ENCODE peak calls at places on chromosomes 2 and 18, in seven cellular contexts. W, X, V, L, J, S and E are unnamed samples.
A peak's percentile ranks its signal among the peaks of the same experiment; 100 is the strongest.

GRCh38 chr2:20035961-20036666 is 15.3 kb downstream of the LAPTM4A start:
- DNase-seq in J (no peak), L (no peak), X (no peak), S (no peak), W (no peak), V (no peak), E (no peak)

GRCh38 chr2:181374741-181375675 is 82.2 kb upstream of the ITGA4 start:
- DNase-seq in X (no peak), L (no peak), S (no peak), W (no peak), J (no peak), V (peak; percentile 60), E (no peak)

GRCh38 chr2:41414486-41415230 is 633.2 kb upstream of the PKDCC start:
- DNase-seq in W (no peak), V (peak; percentile 65), L (peak; percentile 15), X (peak; percentile 67), S (peak; percentile 8), J (no peak), E (peak; percentile 35)

GRCh38 chr2:105272176-105272575 is 30.6 kb downstream of the GPR45 start:
- DNase-seq in V (no peak), J (no peak), X (no peak), W (no peak), L (no peak), S (no peak), E (no peak)

GRCh38 chr2:160427629-160428424 is 65.8 kb downstream of the RBMS1 start:
- DNase-seq in V (peak; percentile 50), X (peak; percentile 78), J (no peak), W (no peak), S (no peak), L (no peak), E (no peak)

GRCh38 chr2:64645014-64645418 is 8.7 kb downstream of the SERTAD2 start:
- DNase-seq in X (peak; percentile 80), S (no peak), J (no peak), L (no peak), V (peak; percentile 63), W (peak; percentile 57), E (no peak)

GRCh38 chr2:234191819-234192407 is 141.4 kb downstream of the SPP2 start:
- DNase-seq in X (peak; percentile 47), S (no peak), L (no peak), V (no peak), W (no peak), J (no peak), E (no peak)

GRCh38 chr18:49565656-49566055 is 3.8 kb downstream of the LIPG start:
- DNase-seq in S (no peak), X (no peak), W (peak; percentile 51), L (no peak), J (no peak), V (no peak), E (no peak)

GRCh38 chr18:74333091-74333490 is 17.5 kb downstream of the C18orf63 start:
- DNase-seq in V (no peak), J (no peak), W (no peak), X (no peak), S (no peak), L (no peak), E (no peak)

GRCh38 chr2:506866-507265 is 170.3 kb downstream of the TMEM18 start:
- DNase-seq in S (no peak), L (no peak), X (no peak), W (no peak), J (no peak), V (no peak), E (no peak)

GRCh38 chr2:157395811-157396210 is 48.1 kb downstream of the CYTIP start:
- DNase-seq in X (no peak), V (no peak), S (no peak), W (no peak), L (no peak), J (no peak), E (no peak)

GRCh38 chr18:46563317-46563716 is 93.7 kb downstream of the LOXHD1 start:
- DNase-seq in L (no peak), J (no peak), W (no peak), X (no peak), S (no peak), V (no peak), E (no peak)

GRCh38 chr2:195505701-195506100 is 151.3 kb upstream of the SLC39A10 start:
- DNase-seq in X (no peak), S (no peak), W (no peak), J (no peak), V (peak; percentile 68), L (no peak), E (no peak)

GRCh38 chr2:233798335-233799086 is 20.4 kb downstream of the MROH2A start:
- DNase-seq in X (no peak), L (no peak), S (no peak), V (no peak), W (no peak), J (no peak), E (no peak)

GRCh38 chr2:88206665-88207347 is 36.7 kb downstream of the THNSL2 start:
- DNase-seq in S (no peak), X (no peak), L (no peak), W (no peak), V (no peak), J (no peak), E (no peak)

GRCh38 chr2:64727843-64728463 is 74.2 kb upstream of the SERTAD2 start:
- DNase-seq in X (no peak), W (no peak), J (no peak), S (no peak), V (peak; percentile 35), L (no peak), E (no peak)

GRCh38 chr2:121527009-121527682 is 3.5 kb upstream of the RNU4ATAC start:
- DNase-seq in L (no peak), X (peak; percentile 95), W (peak; percentile 56), S (no peak), J (no peak), V (peak; percentile 45), E (no peak)

GRCh38 chr18:31102020-31102684 is at the start of gene DSC2:
- DNase-seq in S (no peak), W (peak; percentile 44), V (no peak), X (peak; percentile 52), J (no peak), L (no peak), E (no peak)

GRCh38 chr2:1022178-1022577 is 71.5 kb downstream of the SNTG2 start:
- DNase-seq in J (no peak), L (no peak), X (no peak), V (no peak), S (no peak), W (no peak), E (no peak)

GRCh38 chr18:75574197-75574596 is 146.7 kb upstream of the SMIM21 start:
- DNase-seq in J (no peak), X (no peak), V (no peak), S (no peak), L (no peak), W (no peak), E (no peak)

GRCh38 chr18:8994603-8995002 is 107.9 kb upstream of the NDUFV2 start:
- DNase-seq in W (no peak), L (no peak), V (peak; percentile 15), S (no peak), J (no peak), X (no peak), E (no peak)

GRCh38 chr2:193114827-193115226 is 920.1 kb upstream of the TMEFF2 start:
- DNase-seq in J (no peak), S (no peak), W (no peak), X (no peak), V (no peak), L (no peak), E (no peak)

GRCh38 chr2:225566798-225567197 is 167.3 kb downstream of the NYAP2 start:
- DNase-seq in L (no peak), W (no peak), X (peak; percentile 54), J (no peak), V (no peak), S (no peak), E (no peak)

GRCh38 chr2:204604061-204604460 is 58.8 kb downstream of the PARD3B start:
- DNase-seq in V (no peak), L (no peak), W (no peak), S (no peak), X (no peak), J (no peak), E (no peak)

GRCh38 chr2:205156457-205156856 is 525.8 kb upstream of the NRP2 start:
- DNase-seq in W (no peak), V (no peak), S (no peak), X (no peak), L (no peak), J (no peak), E (no peak)

GRCh38 chr18:62828091-62828640 is 112.8 kb downstream of the PHLPP1 start:
- DNase-seq in V (no peak), W (no peak), L (no peak), S (no peak), X (no peak), J (no peak), E (no peak)

GRCh38 chr18:74234326-74235171 is 57.2 kb downstream of the CYB5A start:
- DNase-seq in X (peak; percentile 83), V (no peak), L (no peak), J (no peak), W (no peak), S (peak; percentile 62), E (no peak)

GRCh38 chr2:159612255-159612901 is 4.0 kb downstream of the BAZ2B start:
- DNase-seq in S (no peak), W (no peak), V (peak; percentile 13), J (no peak), X (peak; percentile 40), L (no peak), E (no peak)

GRCh38 chr2:139031722-139032121 is 251.5 kb upstream of the NXPH2 start:
- DNase-seq in S (peak; percentile 4), L (peak; percentile 7), V (peak; percentile 34), X (peak; percentile 18), J (no peak), W (no peak), E (no peak)

GRCh38 chr2:199606193-199606780 is 148.5 kb upstream of the SATB2 start:
- DNase-seq in V (no peak), W (no peak), L (no peak), X (peak; percentile 9), S (no peak), J (no peak), E (no peak)

GRCh38 chr2:237474511-237474911 is 12.5 kb upstream of the MLPH start:
- DNase-seq in L (no peak), S (no peak), J (no peak), W (no peak), V (no peak), X (no peak), E (no peak)

GRCh38 chr18:48955528-48956261 is 4.9 kb upstream of the SMAD7 start:
- DNase-seq in L (no peak), W (no peak), J (no peak), X (no peak), S (peak; percentile 63), V (no peak), E (no peak)

GRCh38 chr2:55010915-55011314 is 39.3 kb downstream of the RTN4 start:
- DNase-seq in L (no peak), V (no peak), J (no peak), W (no peak), X (peak; percentile 47), S (no peak), E (no peak)

GRCh38 chr2:160876029-160876428 is 284.2 kb upstream of the TANK start:
- DNase-seq in V (no peak), X (peak; percentile 29), L (no peak), W (no peak), S (no peak), J (no peak), E (no peak)

GRCh38 chr2:170587117-170587516 is 128.0 kb upstream of the SP5 start:
- DNase-seq in L (no peak), V (no peak), S (no peak), X (peak; percentile 27), J (no peak), W (no peak), E (no peak)

GRCh38 chr2:110219496-110220192 is 7.3 kb upstream of the MTLN start:
- DNase-seq in X (no peak), L (no peak), V (no peak), W (no peak), S (peak; percentile 54), J (no peak), E (no peak)

GRCh38 chr2:217933326-217933993 is 69.3 kb downstream of the TNS1 start:
- DNase-seq in V (no peak), X (no peak), J (no peak), L (no peak), W (no peak), S (no peak), E (no peak)